ENCODE peak calls at places on chromosomes 4 and X, in eight cellular contexts. G, J, D, C, A, X, W and R are unnamed samples.

GRCh38 chr4:113760094-113760851 is 1.3 kb downstream of the CAMK2D start:
- DNase-seq in G (peak), J (peak), D (peak), C (no peak), A (peak), X (no peak), W (peak), R (no peak)

GRCh38 chrX:131752493-131753198 is 208.8 kb downstream of the OR13H1 start:
- DNase-seq in G (no peak), J (peak), D (no peak), C (no peak), A (no peak), X (no peak), W (no peak), R (no peak)

GRCh38 chrX:47358387-47359065 is 11.9 kb upstream of the ZNF157 start:
- DNase-seq in G (no peak), J (no peak), D (no peak), C (no peak), A (no peak), X (no peak), W (no peak), R (no peak)

GRCh38 chr4:66489783-66490452 is 819.6 kb upstream of the EPHA5 start:
- DNase-seq in G (no peak), J (no peak), D (no peak), C (no peak), A (no peak), X (no peak), W (no peak), R (no peak)

GRCh38 chr4:19473569-19473968 is 778.1 kb upstream of the SLIT2 start:
- DNase-seq in G (no peak), J (no peak), D (no peak), C (no peak), A (no peak), X (no peak), W (no peak), R (no peak)

GRCh38 chr4:41070516-41071281 is 143.6 kb downstream of the APBB2 start:
- DNase-seq in G (no peak), J (no peak), D (no peak), C (no peak), A (no peak), X (no peak), W (no peak), R (no peak)

GRCh38 chrX:810186-810585 is 179.6 kb downstream of the SHOX start:
- DNase-seq in G (no peak), J (no peak), D (no peak), C (no peak), A (no peak), X (no peak), W (no peak), R (no peak)

GRCh38 chr4:2246384-2247127 is 4.6 kb upstream of the HAUS3 start:
- DNase-seq in G (no peak), J (no peak), D (no peak), C (no peak), A (peak), X (no peak), W (no peak), R (no peak)

GRCh38 chrX:113545040-113545439 is 704.4 kb upstream of the AMOT start:
- DNase-seq in G (no peak), J (no peak), D (no peak), C (no peak), A (no peak), X (no peak), W (no peak), R (no peak)

GRCh38 chr4:141668200-141668599 is 31.8 kb downstream of the IL15 start:
- DNase-seq in G (no peak), J (no peak), D (no peak), C (no peak), A (no peak), X (no peak), W (no peak), R (no peak)

GRCh38 chrX:153416781-153417180 is 5.5 kb downstream of the ZFP92 start:
- DNase-seq in G (no peak), J (no peak), D (no peak), C (no peak), A (no peak), X (no peak), W (no peak), R (no peak)

GRCh38 chr4:76703123-76703490 is 194.8 kb downstream of the SOWAHB start:
- DNase-seq in G (no peak), J (no peak), D (peak), C (no peak), A (no peak), X (no peak), W (no peak), R (peak)